ENCODE peak calls at places on chromosomes 6 and 20, in six cellular contexts. W is lower lobe of right lung, Y is right lobe of liver, M is brain microvascular endothelial cell, I is PC-3, F is HL-60. X is an unnamed sample.
A peak's percentile ranks its signal among the peaks of the same experiment; 100 is the strongest.

GRCh38 chr6:44851176-44851575 is 463.7 kb downstream of the CDC5L start:
- DNase-seq in W (no peak), Y (no peak), M (no peak), I (no peak), F (no peak), X (peak; percentile 65)

GRCh38 chr20:17710379-17711305 is 10.9 kb downstream of the BANF2 start:
- DNase-seq in W (no peak), Y (peak; percentile 63), M (no peak), I (no peak), F (no peak), X (peak; percentile 32)

GRCh38 chr20:51306521-51307358 is 235.8 kb downstream of the NFATC2 start:
- DNase-seq in W (peak; percentile 76), Y (peak; percentile 72), M (peak; percentile 69), I (peak; percentile 92), F (peak; percentile 25), X (peak; percentile 73)

GRCh38 chr6:18263561-18264337 is 581 bp downstream of the DEK start:
- DNase-seq in W (peak; percentile 74), Y (peak; percentile 79), M (no peak), I (peak; percentile 61), F (no peak), X (peak; percentile 62)

GRCh38 chr20:34111057-34111711 is 859 bp downstream of the EIF2S2 start:
- DNase-seq in W (no peak), Y (no peak), M (peak; percentile 22), I (peak; percentile 38), F (no peak), X (peak; percentile 88)

GRCh38 chr20:34983995-34984735 is 28.5 kb downstream of the MYH7B start:
- DNase-seq in W (no peak), Y (no peak), M (no peak), I (no peak), F (no peak), X (no peak)

GRCh38 chr6:142373268-142374089 is 71.7 kb downstream of the ADGRG6 start:
- DNase-seq in W (no peak), Y (no peak), M (no peak), I (peak; percentile 85), F (no peak), X (no peak)

GRCh38 chr6:130009148-130009547 is 9.2 kb upstream of the L3MBTL3 start:
- DNase-seq in W (no peak), Y (no peak), M (no peak), I (no peak), F (no peak), X (peak; percentile 14)

GRCh38 chr6:149190228-149190831 is 127.2 kb upstream of the TAB2 start:
- DNase-seq in W (peak; percentile 72), Y (peak; percentile 56), M (peak; percentile 39), I (peak; percentile 39), F (no peak), X (peak; percentile 49)

GRCh38 chr20:50146214-50146613 is 7.3 kb downstream of the PEDS1 start:
- DNase-seq in W (no peak), Y (no peak), M (no peak), I (no peak), F (no peak), X (no peak)

GRCh38 chr6:45741437-45742166 is 274.1 kb downstream of the CLIC5 start:
- DNase-seq in W (no peak), Y (no peak), M (no peak), I (no peak), F (peak; percentile 3), X (peak; percentile 22)

GRCh38 chr6:33607126-33607783 is 13.9 kb upstream of the ITPR3 start:
- DNase-seq in W (no peak), Y (no peak), M (no peak), I (no peak), F (no peak), X (no peak)

GRCh38 chr20:23302801-23303200 is 47.8 kb upstream of the NXT1 start:
- DNase-seq in W (no peak), Y (no peak), M (no peak), I (no peak), F (no peak), X (no peak)

GRCh38 chr20:23303325-23304102 is 47.1 kb upstream of the NXT1 start:
- DNase-seq in W (no peak), Y (no peak), M (no peak), I (no peak), F (no peak), X (no peak)

GRCh38 chr20:23302386-23302785 is 48.2 kb upstream of the NXT1 start:
- DNase-seq in W (no peak), Y (peak; percentile 18), M (no peak), I (no peak), F (no peak), X (no peak)

GRCh38 chr20:23299673-23300050 is 50.9 kb upstream of the NXT1 start:
- DNase-seq in W (no peak), Y (no peak), M (no peak), I (no peak), F (no peak), X (no peak)

GRCh38 chr20:23301436-23302050 is 49.0 kb upstream of the NXT1 start:
- DNase-seq in W (no peak), Y (peak; percentile 31), M (no peak), I (no peak), F (no peak), X (no peak)
- H3K4me3 ChIP-seq in W (no peak overlapping the region), Y (no peak overlapping the region), M (no peak overlapping the region), I (no peak overlapping the region), F (no peak overlapping the region), X (no peak overlapping the region)

GRCh38 chr6:117795234-117795633 is 111.8 kb upstream of the SLC35F1 start:
- DNase-seq in W (no peak), Y (no peak), M (no peak), I (peak; percentile 81), F (no peak), X (no peak)
- TF ChIP-seq CTCF in W (no peak), Y (no peak), M (peak; percentile 15), I (peak; percentile 69), F (no peak), X (no peak)

GRCh38 chr6:29628419-29629281 is 4.3 kb downstream of the GABBR1 start:
- DNase-seq in W (peak; percentile 74), Y (peak; percentile 63), M (peak; percentile 73), I (peak; percentile 77), F (no peak), X (peak; percentile 79)
- H3K4me3 ChIP-seq in W (peak overlapping the region; percentile 64), Y (peak overlapping the region; percentile 34), M (peak overlapping the region; percentile 71), I (peak overlapping the region; percentile 69), F (peak overlapping the region; percentile 36), X (peak overlapping the region; percentile 76)

GRCh38 chr6:13299403-13299821 is 28.9 kb downstream of the TBC1D7 start:
- DNase-seq in W (no peak), Y (peak; percentile 32), M (no peak), I (no peak), F (no peak), X (no peak)

GRCh38 chr6:13295576-13295975 is 32.8 kb downstream of the TBC1D7 start:
- DNase-seq in W (no peak), Y (peak; percentile 34), M (no peak), I (no peak), F (no peak), X (no peak)

GRCh38 chr6:13297391-13297790 is 30.9 kb downstream of the TBC1D7 start:
- DNase-seq in W (no peak), Y (peak; percentile 22), M (no peak), I (no peak), F (no peak), X (no peak)

GRCh38 chr6:13294499-13295069 is 33.8 kb downstream of the TBC1D7 start:
- DNase-seq in W (no peak), Y (peak; percentile 28), M (no peak), I (no peak), F (no peak), X (peak; percentile 14)

GRCh38 chr6:13296536-13296997 is 31.8 kb downstream of the TBC1D7 start:
- DNase-seq in W (no peak), Y (peak; percentile 21), M (no peak), I (no peak), F (no peak), X (no peak)
- TF ChIP-seq CTCF in W (no peak), Y (no peak), M (no peak), I (no peak), F (no peak), X (no peak)

DNA sequence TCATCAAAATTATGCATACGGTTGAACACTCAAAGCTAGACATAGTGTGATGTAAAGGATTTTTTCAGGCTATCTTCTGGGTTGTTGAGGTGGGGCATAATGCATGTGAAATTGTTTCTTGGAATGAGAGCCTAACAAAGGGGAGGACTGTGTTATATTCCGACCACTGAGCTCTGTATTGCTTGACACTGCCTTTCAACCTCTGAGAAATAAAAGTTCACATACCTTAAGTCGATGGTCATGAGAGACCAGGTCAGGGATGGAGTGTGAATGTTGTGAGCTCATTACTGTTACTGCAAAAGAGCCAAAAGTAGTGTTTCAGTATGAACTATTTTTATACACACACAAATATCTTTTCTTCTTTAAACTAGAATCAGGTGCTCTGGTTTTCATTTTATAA is 5.0 kb downstream of the PFDN4 start:
- DNase-seq in W (no peak), Y (no peak), M (no peak), I (no peak), F (no peak), X (no peak)
- H3K4me3 ChIP-seq in W (no peak overlapping the region), Y (no peak overlapping the region), M (no peak overlapping the region), I (no peak overlapping the region), F (no peak overlapping the region), X (no peak overlapping the region)

DNA sequence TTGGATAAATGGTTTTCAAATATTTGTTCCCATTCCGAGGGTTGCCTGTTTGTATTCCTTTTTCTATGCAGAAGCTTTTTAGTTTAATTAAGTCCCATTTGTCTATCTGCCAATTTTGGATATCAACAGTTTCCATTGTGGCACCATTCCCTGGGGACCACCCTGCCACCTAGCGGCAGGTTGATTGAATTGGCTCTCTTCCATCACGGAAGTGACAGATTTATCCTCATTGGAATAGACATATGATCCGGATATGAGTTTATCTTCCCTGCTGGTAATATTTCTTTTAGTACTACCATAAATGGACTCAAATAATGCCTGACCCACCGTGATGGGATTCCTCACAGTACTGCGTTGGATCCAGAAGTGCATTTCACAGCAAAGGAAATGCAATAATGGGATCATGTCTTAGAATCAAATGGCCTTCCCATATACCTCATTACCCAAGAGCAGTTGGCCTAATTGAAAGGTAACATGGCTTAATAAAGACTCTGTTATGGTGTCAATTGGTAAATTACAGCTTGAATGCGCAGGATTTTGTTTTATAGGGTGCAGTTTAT is 327.0 kb downstream of the BMP2 start:
- DNase-seq in W (no peak), Y (no peak), M (peak; percentile 5), I (peak; percentile 71), F (peak; percentile 7), X (peak; percentile 16)
- TF ChIP-seq CTCF in W (peak; percentile 57), Y (peak; percentile 60), M (peak; percentile 74), I (peak; percentile 81), F (peak; percentile 81), X (peak; percentile 34)

DNA sequence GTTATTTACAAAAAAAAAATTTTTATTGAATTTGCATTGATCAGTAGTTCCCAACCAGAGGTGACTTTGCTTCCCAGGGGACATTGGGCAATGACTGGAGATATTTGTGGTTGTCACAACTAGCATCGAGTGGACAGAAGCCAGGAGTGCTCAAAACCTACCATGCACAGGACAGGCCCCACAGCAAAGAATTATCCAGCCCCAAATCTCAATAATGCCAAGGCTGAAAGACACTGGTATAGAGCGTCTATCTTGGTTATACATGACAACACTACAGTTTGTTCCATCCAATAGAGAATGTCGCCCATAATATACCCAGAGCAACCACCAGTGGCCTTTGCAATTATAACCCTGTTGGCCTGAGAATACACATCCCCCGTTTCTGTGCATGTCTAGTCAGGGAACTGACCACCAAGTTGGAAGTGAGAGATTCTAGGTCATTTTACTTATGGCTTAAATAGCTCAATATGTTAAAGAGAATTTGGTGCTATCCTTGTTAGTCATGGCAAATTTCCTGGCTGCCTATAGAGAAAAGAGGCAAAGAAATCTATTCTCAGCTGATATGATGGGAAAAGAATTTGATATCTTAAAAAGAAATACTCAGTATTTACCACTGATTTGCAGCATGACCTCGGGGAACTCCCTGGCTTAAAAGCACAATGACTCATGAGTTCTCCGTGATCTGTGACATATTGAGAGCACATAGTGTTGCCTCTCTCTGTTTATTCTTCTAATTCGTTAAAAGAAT is 76.0 kb upstream of the ADTRP start:
- DNase-seq in W (no peak), Y (peak; percentile 75), M (peak; percentile 75), I (peak; percentile 66), F (no peak), X (peak; percentile 52)
- H3K4me3 ChIP-seq in W (no peak overlapping the region), Y (no peak overlapping the region), M (no peak overlapping the region), I (no peak overlapping the region), F (no peak overlapping the region), X (no peak overlapping the region)

X was measured in fibroblast of pulmonary artery.